ENCODE peak calls at places on chromosomes 13 and 19, in four cellular contexts. T is ascending aorta, D is astrocyte, A is thoracic aorta. E is an unnamed sample. For H3K9me3 and H3K27me3, the result is how much of the 10 kb centered on the place peaks cover.

GRCh38 chr19:4294389-4294788 is 7.8 kb downstream of the TMIGD2 start:
- DNase-seq in T (no peak), D (no peak), A (no peak), E (no peak)

GRCh38 chr13:90545070-90545840 is 802.2 kb upstream of the MIR17HG start:
- DNase-seq in T (no peak), D (no peak), A (no peak), E (peak)

GRCh38 chr13:112842343-112842856 is 126.6 kb upstream of the MCF2L start:
- DNase-seq in T (no peak), D (peak), A (no peak), E (no peak)

GRCh38 chr19:56639217-56639616 is 3.7 kb upstream of the SMIM17 start:
- DNase-seq in T (no peak), D (peak), A (no peak), E (no peak)

GRCh38 chr19:14467391-14467790 is 7.8 kb downstream of the PTGER1 start:
- DNase-seq in T (no peak), D (no peak), A (no peak), E (no peak)

GRCh38 chr19:49103331-49104085 is 10.7 kb upstream of the LIN7B start:
- DNase-seq in T (no peak), D (no peak), A (no peak), E (no peak)

GRCh38 chr13:100506154-100506553 is 82.4 kb downstream of the GGACT start:
- DNase-seq in T (no peak), D (no peak), A (no peak), E (no peak)

GRCh38 chr19:40617961-40618360 is 16.8 kb downstream of the LTBP4 start:
- DNase-seq in T (no peak), D (no peak), A (no peak), E (no peak)

GRCh38 chr19:17091758-17092333 is 16.3 kb downstream of the MYO9B start:
- DNase-seq in T (no peak), D (no peak), A (no peak), E (no peak)

GRCh38 chr19:38638461-38638860 is 9.0 kb upstream of the ACTN4 start:
- DNase-seq in T (no peak), D (no peak), A (no peak), E (no peak)

GRCh38 chr19:10761443-10762242 is 43.8 kb downstream of the DNM2 start:
- DNase-seq in T (no peak), D (no peak), A (no peak), E (no peak)

DNA sequence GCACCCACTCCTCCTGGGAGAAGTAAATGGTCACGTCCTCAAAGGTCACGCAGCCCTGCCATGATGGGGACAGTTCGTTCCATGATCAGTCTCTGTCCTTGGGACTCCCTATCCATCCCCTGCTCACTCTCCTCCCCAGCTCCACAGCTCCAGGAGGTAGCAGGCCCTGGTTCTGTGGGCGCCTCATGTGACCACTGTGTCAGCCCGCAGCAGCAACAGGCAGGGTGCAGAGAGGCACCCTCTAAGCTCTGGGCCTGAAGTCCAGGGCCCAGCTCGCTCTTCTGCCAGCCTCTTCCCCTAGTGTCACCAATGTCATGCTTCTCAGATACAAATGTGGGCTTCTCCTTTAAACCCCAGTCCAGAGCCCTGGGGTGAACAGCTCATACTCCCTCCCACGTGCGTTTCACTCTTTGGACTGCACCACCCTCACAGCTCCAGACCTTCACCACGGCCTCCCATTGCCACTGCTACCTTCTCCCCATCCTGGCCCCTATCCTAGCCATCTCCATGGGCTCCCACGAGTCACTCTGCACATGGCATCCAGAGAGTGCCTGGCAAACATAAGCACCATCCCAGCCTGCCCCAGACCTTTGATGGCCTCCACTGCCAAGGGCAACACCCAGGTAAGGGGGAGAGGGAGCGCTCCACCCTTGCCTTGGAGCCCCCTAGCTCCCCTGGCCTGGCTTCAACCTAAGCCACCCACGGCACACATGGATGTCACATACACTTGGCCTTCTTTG is 2.9 kb downstream of the ZNF792 start:
- DNase-seq in T (no peak), D (no peak), A (no peak), E (no peak)
- H3K9me3 ChIP-seq in T (under half), D (under half), A (under half), E (under half)

GRCh38 chr19:824885-825284 is 2.8 kb upstream of the AZU1 start:
- DNase-seq in T (no peak), D (no peak), A (no peak), E (no peak)
- H3K27me3 ChIP-seq in T (under half), D (under half), A (under half), E (under half)

DNA sequence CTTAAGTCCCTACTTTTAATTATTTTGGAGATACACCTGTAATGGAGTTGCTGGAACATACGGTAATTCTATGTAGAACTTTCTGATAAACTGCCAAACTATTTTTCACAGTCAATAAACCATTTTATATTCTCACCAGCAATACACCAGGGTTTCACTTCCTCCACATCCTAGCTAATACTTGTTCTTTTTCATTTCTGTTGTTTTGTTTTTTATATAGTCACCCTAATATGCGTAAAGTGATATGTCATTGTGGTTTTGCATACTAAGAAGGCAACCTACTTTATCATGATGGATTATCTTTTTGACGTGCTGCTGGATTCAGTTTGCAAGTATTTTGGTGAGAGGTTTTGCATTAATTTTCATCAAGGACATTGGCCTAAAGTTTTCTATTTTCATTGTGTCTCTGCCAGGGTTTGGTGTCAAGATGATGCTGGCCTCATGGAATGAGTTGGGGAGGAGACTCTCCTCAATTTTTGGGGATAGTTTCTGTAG is 1384.1 kb downstream of the UQCRFS1 start:
- DNase-seq in T (no peak), D (peak), A (no peak), E (no peak)
- H3K9me3 ChIP-seq in T (under half), D (under half), A (under half), E (under half)

GRCh38 chr13:51271008-51271407 is 48.8 kb downstream of the FAM124A start:
- DNase-seq in T (no peak), D (no peak), A (no peak), E (no peak)

GRCh38 chr13:51269039-51269438 is 46.8 kb downstream of the FAM124A start:
- DNase-seq in T (no peak), D (peak), A (no peak), E (no peak)

GRCh38 chr13:51270606-51271005 is 48.4 kb downstream of the FAM124A start:
- DNase-seq in T (no peak), D (no peak), A (no peak), E (no peak)

GRCh38 chr13:51275101-51275500 is 52.9 kb downstream of the FAM124A start:
- DNase-seq in T (no peak), D (no peak), A (no peak), E (no peak)

DNA sequence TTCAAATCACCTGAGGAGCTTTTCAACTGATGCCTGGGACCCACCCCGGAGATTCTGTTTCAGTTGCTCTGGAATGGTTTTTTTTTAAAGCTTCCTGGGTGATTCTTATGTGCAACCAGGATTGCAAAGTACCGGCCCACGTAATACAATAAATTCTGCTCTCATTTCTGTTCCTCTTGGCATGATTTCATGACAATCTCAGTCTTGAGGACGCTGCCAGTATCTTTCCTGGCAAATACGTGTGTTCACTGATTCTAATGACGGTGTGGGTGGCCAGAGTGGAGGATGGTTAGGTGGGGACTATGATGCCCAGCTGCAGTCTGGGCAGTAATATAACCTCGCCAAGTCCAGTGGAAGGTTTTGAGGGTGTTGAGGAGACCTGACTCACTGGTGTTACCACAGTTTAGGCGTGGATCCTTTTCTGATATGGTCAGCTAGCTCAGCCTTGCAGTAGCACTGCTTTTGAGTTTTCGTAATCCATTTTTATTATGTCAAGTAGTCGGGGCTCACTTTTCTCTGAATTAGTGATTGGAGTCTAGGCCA is 49.4 kb downstream of the FAM124A start:
- DNase-seq in T (no peak), D (peak), A (no peak), E (no peak)
- H3K27me3 ChIP-seq in T (under half), D (under half), A (under half), E (under half)

E was measured in MG63.